ENCODE peak calls at places on chromosomes 1 and 21, in six cellular contexts. P, F, M, S, L and X are unnamed samples.

GRCh38 chr1:94384485-94385353 is 33.5 kb upstream of the ABCD3 start:
- DNase-seq in M (peak; percentile 10), F (no peak), P (no peak), S (no peak), L (no peak), X (no peak)

GRCh38 chr1:96973605-96974004 is 252.0 kb downstream of the PTBP2 start:
- DNase-seq in S (no peak), L (no peak), F (no peak), M (no peak), P (peak; percentile 15), X (peak; percentile 31)

GRCh38 chr1:118788372-118788955 is 199.7 kb downstream of the TBX15 start:
- DNase-seq in L (no peak), P (no peak), S (no peak), F (peak; percentile 14), M (no peak), X (no peak)

GRCh38 chr1:3773572-3774502 is 1.3 kb downstream of the SMIM1 start:
- DNase-seq in P (no peak), L (no peak), S (no peak), M (no peak), F (no peak), X (no peak)

GRCh38 chr1:163168053-163168452 is 34.7 kb downstream of the RGS5 start:
- DNase-seq in M (no peak), F (peak; percentile 52), P (no peak), L (no peak), S (no peak), X (peak; percentile 90)

GRCh38 chr21:33825419-33825818 is 90.2 kb downstream of the ATP5PO start:
- DNase-seq in S (no peak), L (no peak), F (no peak), P (no peak), M (no peak), X (no peak)

GRCh38 chr1:97077221-97077620 is 355.6 kb downstream of the PTBP2 start:
- DNase-seq in L (no peak), P (no peak), M (no peak), S (no peak), F (no peak), X (no peak)

GRCh38 chr21:35428489-35428888 is 379.4 kb upstream of the RUNX1 start:
- DNase-seq in P (no peak), F (no peak), S (no peak), L (peak; percentile 14), M (no peak), X (no peak)

GRCh38 chr1:232620356-232620841 is 9.5 kb downstream of the SIPA1L2 start:
- DNase-seq in L (no peak), F (no peak), M (no peak), P (peak; percentile 81), S (no peak), X (peak; percentile 57)